ENCODE peak calls at places on chromosomes 4 and X, in ten cellular contexts. J is RPMI7951; F is GM12891; U is caudate nucleus; Z is HS-5; Y is astrocyte of the spinal cord; T is cardiac fibroblast; N is OCI-M1; E is NCI-H460; H is activated CD4-positive, alpha-beta T cell treated with anti-CD3 and anti-CD28 coated beads, Interleukin-2, amount 10 ng/mL, durations not matched to agents 7 days and 5 days. S is an unnamed sample.

GRCh38 chrX:111375747-111376146 is 36.2 kb downstream of the DCX start:
- DNase-seq in Z (no peak), H (no peak), U (no peak), T (peak; percentile 1), F (no peak), J (peak; percentile 1), Y (peak; percentile 3), N (no peak), E (peak; percentile 1), S (no peak)

GRCh38 chrX:15854080-15854655 is 445 bp downstream of the AP1S2 start:
- DNase-seq in Z (no peak), Y (no peak), T (no peak), E (peak; percentile 30), U (peak; percentile 8), F (no peak), N (peak; percentile 57), J (peak; percentile 47), H (peak; percentile 32), S (no peak)

GRCh38 chr4:27066591-27066990 is 205.9 kb downstream of the STIM2 start:
- DNase-seq in T (no peak), E (no peak), U (no peak), H (no peak), F (no peak), J (no peak), N (peak; percentile 71), Y (no peak), Z (no peak), S (peak; percentile 100)

GRCh38 chr4:1602621-1603412 is 81.3 kb downstream of the FAM53A start:
- DNase-seq in Y (no peak), E (no peak), T (no peak), F (no peak), Z (no peak), J (no peak), N (no peak), U (no peak), H (no peak), S (no peak)

GRCh38 chr4:18860836-18861530 is 839.4 kb upstream of the LCORL start:
- DNase-seq in Z (no peak), H (no peak), U (no peak), Y (no peak), E (no peak), F (no peak), J (no peak), T (no peak), N (no peak), S (no peak)

GRCh38 chrX:39739585-39739984 is 358.2 kb downstream of the BCOR start:
- DNase-seq in Z (no peak), E (no peak), N (no peak), T (no peak), J (no peak), H (no peak), U (no peak), Y (no peak), F (no peak), S (no peak)

GRCh38 chr4:132427125-132427524 is 722.0 kb upstream of the PCDH10 start:
- DNase-seq in N (no peak), Z (no peak), E (no peak), U (no peak), Y (no peak), T (no peak), F (no peak), H (no peak), J (no peak), S (no peak)

GRCh38 chr4:117868201-117868600 is 166.1 kb upstream of the NDST3 start:
- DNase-seq in J (no peak), N (no peak), E (no peak), H (no peak), Y (no peak), Z (no peak), T (no peak), F (no peak), U (no peak), S (no peak)

GRCh38 chr4:175971393-175972179 is 94.1 kb upstream of the WDR17 start:
- DNase-seq in J (no peak), Z (no peak), Y (peak; percentile 32), N (peak; percentile 10), F (no peak), H (no peak), E (no peak), T (no peak), U (no peak), S (no peak)